ENCODE peak calls at places on chromosome 16, in six cellular contexts. Q, K, B, P, L and G are unnamed samples.

GRCh38 chr16:14501331-14502255 is 128.5 kb downstream of the PARN start:
- DNase-seq in Q (peak), K (peak), B (no peak), P (peak), L (peak), G (peak)

GRCh38 chr16:23771027-23771426 is 16.2 kb downstream of the CHP2 start:
- DNase-seq in Q (no peak), K (no peak), B (no peak), P (no peak), L (no peak), G (peak)

GRCh38 chr16:31472559-31473203 is 729 bp downstream of the TGFB1I1 start:
- DNase-seq in Q (peak), K (peak), B (no peak), P (peak), L (peak), G (peak)

GRCh38 chr16:50509521-50510341 is 38.5 kb upstream of the NKD1 start:
- DNase-seq in Q (no peak), K (no peak), B (peak), P (no peak), L (peak), G (no peak)

GRCh38 chr16:49563666-49564065 is 190.1 kb downstream of the C16orf78 start:
- DNase-seq in Q (no peak), K (no peak), B (no peak), P (peak), L (no peak), G (no peak)

GRCh38 chr16:59048876-59049275 is 314.8 kb upstream of the GOT2 start:
- DNase-seq in Q (no peak), K (no peak), B (no peak), P (no peak), L (no peak), G (no peak)

GRCh38 chr16:48605518-48606110 is 4.4 kb downstream of the N4BP1 start:
- DNase-seq in Q (no peak), K (no peak), B (no peak), P (no peak), L (no peak), G (no peak)

GRCh38 chr16:47928008-47928407 is 227.8 kb downstream of the ABCC12 start:
- DNase-seq in Q (no peak), K (no peak), B (no peak), P (no peak), L (no peak), G (no peak)

GRCh38 chr16:31480851-31481250 is 2.1 kb upstream of the SLC5A2 start:
- DNase-seq in Q (no peak), K (peak), B (no peak), P (no peak), L (no peak), G (no peak)

GRCh38 chr16:10526962-10527361 is 53.4 kb downstream of the EMP2 start:
- DNase-seq in Q (no peak), K (no peak), B (no peak), P (no peak), L (no peak), G (no peak)

GRCh38 chr16:10528635-10529034 is 51.8 kb downstream of the EMP2 start:
- DNase-seq in Q (no peak), K (no peak), B (no peak), P (no peak), L (no peak), G (no peak)

GRCh38 chr16:10530685-10531084 is 49.7 kb downstream of the EMP2 start:
- DNase-seq in Q (no peak), K (no peak), B (no peak), P (no peak), L (no peak), G (no peak)

GRCh38 chr16:10531582-10531981 is 48.8 kb downstream of the EMP2 start:
- DNase-seq in Q (no peak), K (no peak), B (no peak), P (no peak), L (no peak), G (no peak)

GRCh38 chr16:10529895-10530669 is 50.3 kb downstream of the EMP2 start:
- DNase-seq in Q (no peak), K (no peak), B (no peak), P (no peak), L (no peak), G (no peak)
- H3K27ac ChIP-seq in Q (no peak), K (no peak), B (no peak), P (no peak), L (no peak), G (no peak)

GRCh38 chr16:30355954-30356308 is 823 bp upstream of the CD2BP2 start:
- DNase-seq in Q (no peak), K (no peak), B (no peak), P (no peak), L (no peak), G (no peak)

GRCh38 chr16:30356401-30357084 is 1.4 kb upstream of the CD2BP2 start:
- DNase-seq in Q (no peak), K (no peak), B (no peak), P (no peak), L (no peak), G (no peak)

GRCh38 chr16:30353438-30354129 is 1.5 kb downstream of the CD2BP2 start:
- DNase-seq in Q (no peak), K (no peak), B (no peak), P (no peak), L (no peak), G (no peak)

GRCh38 chr16:30354423-30355143 is 525 bp downstream of the CD2BP2 start:
- DNase-seq in Q (no peak), K (no peak), B (no peak), P (no peak), L (no peak), G (no peak)

GRCh38 chr16:30355144-30355953 is at the start of gene CD2BP2:
- DNase-seq in Q (peak), K (peak), B (peak), P (peak), L (peak), G (peak)
- H3K27ac ChIP-seq in Q (peak), K (peak), B (peak), P (peak), L (peak), G (peak)

GRCh38 chr16:1289480-1289872 is 20.0 kb upstream of the UBE2I start:
- DNase-seq in Q (no peak), K (no peak), B (no peak), P (no peak), L (no peak), G (no peak)

GRCh38 chr16:1287982-1288670 is 21.3 kb upstream of the UBE2I start:
- DNase-seq in Q (no peak), K (no peak), B (no peak), P (no peak), L (no peak), G (no peak)

GRCh38 chr16:1290860-1291575 is 18.4 kb upstream of the UBE2I start:
- DNase-seq in Q (no peak), K (no peak), B (no peak), P (no peak), L (no peak), G (no peak)

GRCh38 chr16:1290032-1290431 is 19.4 kb upstream of the UBE2I start:
- DNase-seq in Q (no peak), K (no peak), B (no peak), P (no peak), L (no peak), G (no peak)

GRCh38 chr16:1288813-1289479 is 20.5 kb upstream of the UBE2I start:
- DNase-seq in Q (no peak), K (no peak), B (no peak), P (no peak), L (no peak), G (no peak)
- H3K27ac ChIP-seq in Q (no peak), K (no peak), B (no peak), P (no peak), L (no peak), G (no peak)

GRCh38 chr16:57859331-57859730 is 57.0 kb upstream of the KIFC3 start:
- DNase-seq in Q (no peak), K (no peak), B (no peak), P (peak), L (no peak), G (no peak)

GRCh38 chr16:57852189-57852588 is 49.9 kb upstream of the KIFC3 start:
- DNase-seq in Q (no peak), K (no peak), B (no peak), P (no peak), L (no peak), G (no peak)

GRCh38 chr16:57858635-57859034 is 56.3 kb upstream of the KIFC3 start:
- DNase-seq in Q (no peak), K (no peak), B (no peak), P (no peak), L (no peak), G (no peak)

DNA sequence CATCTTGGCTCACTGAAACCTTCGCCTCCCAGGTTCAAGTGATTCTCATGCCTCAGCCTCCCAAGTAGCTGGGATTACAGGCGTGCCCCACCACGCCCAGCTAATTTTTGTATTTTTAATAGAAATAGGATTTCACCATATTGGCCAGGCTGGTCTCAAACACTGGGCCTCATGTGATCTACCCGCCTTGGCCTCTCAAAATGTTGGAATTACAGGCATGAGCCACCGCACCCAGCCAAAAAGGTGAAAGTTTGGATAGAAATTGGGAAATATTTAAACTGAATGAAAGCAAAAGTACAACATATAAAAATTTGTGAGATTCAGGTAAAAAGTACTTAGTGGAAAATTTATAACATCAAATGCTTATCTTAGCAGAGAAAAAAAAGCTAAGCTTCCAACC is 52.9 kb upstream of the KIFC3 start:
- DNase-seq in Q (no peak), K (no peak), B (no peak), P (no peak), L (no peak), G (no peak)
- H3K27ac ChIP-seq in Q (no peak), K (no peak), B (no peak), P (no peak), L (no peak), G (no peak)

GRCh38 chr16:11757671-11758545 is 15.3 kb upstream of the TXNDC11 start:
- DNase-seq in Q (no peak), K (no peak), B (no peak), P (peak), L (no peak), G (no peak)

GRCh38 chr16:11759163-11759834 is 16.6 kb upstream of the TXNDC11 start:
- DNase-seq in Q (no peak), K (no peak), B (no peak), P (no peak), L (peak), G (no peak)

GRCh38 chr16:11762431-11762830 is 19.8 kb upstream of the TXNDC11 start:
- DNase-seq in Q (no peak), K (no peak), B (no peak), P (no peak), L (no peak), G (no peak)

GRCh38 chr16:11755022-11755760 is 12.5 kb upstream of the TXNDC11 start:
- DNase-seq in Q (no peak), K (no peak), B (no peak), P (no peak), L (no peak), G (no peak)

GRCh38 chr16:11759997-11760396 is 17.3 kb upstream of the TXNDC11 start:
- DNase-seq in Q (no peak), K (no peak), B (no peak), P (no peak), L (no peak), G (no peak)
- H3K27ac ChIP-seq in Q (no peak), K (no peak), B (no peak), P (no peak), L (peak), G (no peak)

GRCh38 chr16:80803341-80804060 is 897 bp downstream of the CDYL2 start:
- DNase-seq in Q (peak), K (no peak), B (peak), P (no peak), L (peak), G (no peak)
- H3K27ac ChIP-seq in Q (no peak), K (no peak), B (no peak), P (no peak), L (peak), G (peak)

GRCh38 chr16:66298571-66299120 is 67.8 kb upstream of the CDH5 start:
- DNase-seq in Q (no peak), K (no peak), B (no peak), P (no peak), L (no peak), G (no peak)

GRCh38 chr16:66300501-66300900 is 66.0 kb upstream of the CDH5 start:
- DNase-seq in Q (no peak), K (no peak), B (no peak), P (no peak), L (no peak), G (no peak)

GRCh38 chr16:66298006-66298405 is 68.5 kb upstream of the CDH5 start:
- DNase-seq in Q (no peak), K (no peak), B (no peak), P (no peak), L (no peak), G (no peak)

GRCh38 chr16:66299349-66299748 is 67.1 kb upstream of the CDH5 start:
- DNase-seq in Q (no peak), K (no peak), B (no peak), P (no peak), L (no peak), G (no peak)

DNA sequence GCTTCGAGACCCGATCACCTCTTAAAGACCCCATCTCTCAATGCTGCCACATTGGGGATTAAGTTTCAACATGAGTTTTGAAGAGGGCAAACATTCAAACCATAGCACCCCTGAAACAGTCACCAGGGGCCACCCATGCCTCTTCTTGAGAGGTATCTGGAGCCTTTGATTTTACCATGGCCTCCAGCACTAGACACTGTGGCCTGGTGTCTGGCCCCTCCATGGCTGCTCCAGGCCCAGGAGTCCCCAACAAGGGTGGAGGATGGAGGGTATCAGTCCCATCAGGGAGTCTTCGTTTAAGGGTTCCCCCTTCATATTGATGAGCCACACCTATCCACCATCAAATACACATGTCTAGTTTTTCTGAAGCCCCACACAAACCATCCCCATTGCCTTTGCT is 66.5 kb upstream of the CDH5 start:
- DNase-seq in Q (no peak), K (no peak), B (no peak), P (no peak), L (no peak), G (no peak)
- H3K27ac ChIP-seq in Q (no peak), K (no peak), B (no peak), P (no peak), L (no peak), G (no peak)

GRCh38 chr16:53908731-53909130 is 204.8 kb downstream of the FTO start:
- DNase-seq in Q (no peak), K (no peak), B (no peak), P (no peak), L (no peak), G (no peak)

GRCh38 chr16:53905028-53905427 is 201.1 kb downstream of the FTO start:
- DNase-seq in Q (no peak), K (no peak), B (no peak), P (no peak), L (no peak), G (no peak)

GRCh38 chr16:53901396-53901795 is 197.4 kb downstream of the FTO start:
- DNase-seq in Q (no peak), K (no peak), B (no peak), P (no peak), L (no peak), G (no peak)

GRCh38 chr16:53900678-53901077 is 196.7 kb downstream of the FTO start:
- DNase-seq in Q (no peak), K (no peak), B (no peak), P (no peak), L (no peak), G (no peak)

GRCh38 chr16:53904533-53904932 is 200.6 kb downstream of the FTO start:
- DNase-seq in Q (peak), K (no peak), B (no peak), P (no peak), L (no peak), G (no peak)
- H3K27ac ChIP-seq in Q (no peak), K (no peak), B (no peak), P (no peak), L (no peak), G (no peak)

GRCh38 chr16:70703041-70703834 is 17.4 kb upstream of the MTSS2 start:
- DNase-seq in Q (peak), K (peak), B (no peak), P (peak), L (no peak), G (no peak)

GRCh38 chr16:70704586-70704985 is 18.7 kb upstream of the MTSS2 start:
- DNase-seq in Q (no peak), K (no peak), B (no peak), P (no peak), L (no peak), G (no peak)

GRCh38 chr16:70705056-70705455 is 19.2 kb upstream of the MTSS2 start:
- DNase-seq in Q (no peak), K (no peak), B (no peak), P (no peak), L (no peak), G (no peak)

GRCh38 chr16:70702624-70703023 is 16.8 kb upstream of the MTSS2 start:
- DNase-seq in Q (no peak), K (no peak), B (no peak), P (no peak), L (no peak), G (no peak)

DNA sequence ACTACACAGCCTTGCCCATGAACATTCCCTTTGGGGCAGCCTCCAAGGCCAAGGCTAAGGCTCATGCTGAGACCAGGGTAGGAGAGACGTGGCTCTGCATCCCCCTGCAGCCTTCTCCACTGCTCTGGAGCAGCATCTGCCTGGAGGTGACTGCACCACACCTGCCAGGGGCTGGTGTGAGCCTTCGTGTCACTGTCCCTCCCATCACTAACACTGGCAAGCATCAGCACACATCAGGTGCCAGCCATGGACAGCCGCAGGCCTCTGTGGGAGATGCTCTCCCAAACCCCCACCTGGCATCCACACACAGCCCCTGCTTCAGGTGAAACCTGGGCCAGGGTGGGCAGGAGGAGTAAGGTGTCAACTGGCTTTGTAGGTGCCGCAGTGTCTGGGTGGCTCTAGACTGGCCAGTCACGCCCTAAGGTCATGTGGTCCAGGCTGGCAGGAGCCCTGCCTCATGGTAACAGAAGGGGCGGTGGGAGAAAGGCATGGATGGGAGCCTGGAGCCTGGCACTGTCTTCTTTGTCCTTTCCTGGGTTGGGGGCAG is 18.1 kb upstream of the MTSS2 start:
- DNase-seq in Q (no peak), K (no peak), B (no peak), P (no peak), L (no peak), G (no peak)
- H3K27ac ChIP-seq in Q (no peak), K (peak), B (no peak), P (peak), L (peak), G (no peak)